ENCODE peak calls at places on chromosomes 13 and 19, in five cellular contexts. S is MM.1S, Q is PC-3, W is SK-N-SH, U is GM23338. B is an unnamed sample. For H4K20me1 and H3K9me2, the result is how much of the 10 kb centered on the place peaks cover.

GRCh38 chr13:80251403-80251802 is 89.5 kb downstream of the SPRY2 start:
- DNase-seq in S (peak), Q (peak), W (no peak), U (peak), B (no peak)

GRCh38 chr19:6800991-6801396 is 28.5 kb downstream of the VAV1 start:
- DNase-seq in S (peak), Q (peak), W (no peak), U (no peak), B (peak)

GRCh38 chr13:96671073-96671472 is 323.2 kb downstream of the OXGR1 start:
- DNase-seq in S (no peak), Q (peak), W (no peak), U (no peak), B (no peak)

GRCh38 chr13:26759907-26760834 is at the start of gene GPR12:
- DNase-seq in S (no peak), Q (no peak), W (peak), U (peak), B (no peak)

GRCh38 chr13:73059460-73060250 is 850 bp downstream of the KLF5 start:
- DNase-seq in S (peak), Q (peak), W (no peak), U (peak), B (peak)

GRCh38 chr19:3243851-3244700 is 19.6 kb downstream of the CELF5 start:
- DNase-seq in S (peak), Q (peak), W (no peak), U (peak), B (peak)

GRCh38 chr13:62643007-62643483 is 1227.4 kb upstream of the PCDH20 start:
- DNase-seq in S (no peak), Q (peak), W (no peak), U (no peak), B (no peak)

GRCh38 chr13:111346281-111346680 is 25.8 kb downstream of the TEX29 start:
- DNase-seq in S (no peak), Q (no peak), W (no peak), U (no peak), B (no peak)

GRCh38 chr19:48059331-48059730 is 15.5 kb upstream of the CABP5 start:
- DNase-seq in S (no peak), Q (no peak), W (no peak), U (no peak), B (no peak)

GRCh38 chr13:26956532-26957142 is 196.1 kb upstream of the GPR12 start:
- DNase-seq in S (no peak), Q (no peak), W (no peak), U (no peak), B (no peak)

GRCh38 chr19:7214329-7215089 is 79.7 kb downstream of the INSR start:
- DNase-seq in S (no peak), Q (no peak), W (no peak), U (no peak), B (no peak)

GRCh38 chr19:53553865-53554791 is 16.2 kb downstream of the ZNF331 start:
- DNase-seq in S (no peak), Q (peak), W (peak), U (peak), B (no peak)

GRCh38 chr19:16588089-16588823 is 16.0 kb upstream of the SLC35E1 start:
- DNase-seq in S (peak), Q (no peak), W (peak), U (peak), B (peak)
- H4K20me1 ChIP-seq in S (under half), Q (under half), W (half or more), U (under half), B (under half)

GRCh38 chr13:98846521-98846920 is 94.0 kb upstream of the SLC15A1 start:
- DNase-seq in S (no peak), Q (no peak), W (no peak), U (no peak), B (no peak)
- H3K9me2 ChIP-seq in S (under half), Q (under half), W (under half), U (under half), B (under half)

GRCh38 chr19:18119243-18120105 is 21.9 kb downstream of the MAST3 start:
- DNase-seq in S (peak), Q (no peak), W (no peak), U (peak), B (peak)
- H3K4me2 ChIP-seq in S (peak), Q (peak), W (peak), U (peak), B (peak)

GRCh38 chr19:49097453-49098288 is 12.4 kb downstream of the SNRNP70 start:
- DNase-seq in S (peak), Q (peak), W (peak), U (peak), B (peak)
- H4K20me1 ChIP-seq in S (under half), Q (under half), W (half or more), U (under half), B (under half)

GRCh38 chr13:48776396-48776795 is 122.7 kb downstream of the CYSLTR2 start:
- DNase-seq in S (no peak), Q (peak), W (no peak), U (no peak), B (no peak)
- H3K9me2 ChIP-seq in S (under half), Q (under half), W (under half), U (under half), B (under half)

GRCh38 chr13:46662690-46663089 is 109.7 kb downstream of the LRCH1 start:
- DNase-seq in S (no peak), Q (no peak), W (no peak), U (no peak), B (no peak)
- H3K4me2 ChIP-seq in S (no peak), Q (no peak), W (no peak), U (peak), B (peak)